ENCODE peak calls at places on chromosomes 12 and 14, in five cellular contexts. K, I, L, D and W are unnamed samples.

GRCh38 chr12:23909559-23909958 is 39.9 kb downstream of the SOX5 start:
- DNase-seq in I (no peak), L (no peak), D (no peak), K (no peak), W (no peak)

GRCh38 chr12:27970391-27970980 is 2.0 kb downstream of the PTHLH start:
- DNase-seq in I (no peak), D (no peak), L (no peak), K (no peak), W (no peak)

GRCh38 chr12:122867701-122868461 is 28.0 kb downstream of the VPS37B start:
- DNase-seq in L (no peak), K (no peak), D (peak), I (peak), W (peak)

GRCh38 chr14:69612759-69613145 is 1.4 kb downstream of the SUSD6 start:
- DNase-seq in D (no peak), K (no peak), I (no peak), L (no peak), W (no peak)

GRCh38 chr14:21825147-21825743 is 151.6 kb upstream of the OR4E1 start:
- DNase-seq in I (peak), L (no peak), D (peak), K (no peak), W (peak)

GRCh38 chr14:91297081-91297711 is 52.7 kb upstream of the GPR68 start:
- DNase-seq in D (no peak), K (no peak), I (no peak), L (no peak), W (no peak)

GRCh38 chr14:89299587-89299986 is 117.4 kb downstream of the FOXN3 start:
- DNase-seq in K (no peak), D (no peak), L (no peak), I (no peak), W (no peak)

GRCh38 chr12:47079894-47080724 is at the start of gene AMIGO2:
- DNase-seq in K (no peak), L (no peak), I (no peak), D (peak), W (peak)

GRCh38 chr12:108237272-108237671 is 101.8 kb downstream of the CMKLR1 start:
- DNase-seq in L (no peak), K (no peak), I (peak), D (peak), W (peak)

GRCh38 chr14:103699901-103700752 is 15.1 kb downstream of the XRCC3 start:
- DNase-seq in L (no peak), I (no peak), D (no peak), K (no peak), W (no peak)

GRCh38 chr14:33847066-33847465 is 103.8 kb downstream of the EGLN3 start:
- DNase-seq in K (no peak), L (no peak), I (no peak), D (no peak), W (no peak)

GRCh38 chr14:41606249-41607118 is at the start of gene LRFN5:
- DNase-seq in L (no peak), I (no peak), K (no peak), D (no peak), W (no peak)

GRCh38 chr12:122094735-122095561 is 16.4 kb downstream of the MLXIP start:
- DNase-seq in K (no peak), I (no peak), D (no peak), L (no peak), W (peak)

GRCh38 chr12:52798003-52798670 is 2.2 kb upstream of the KRT3 start:
- DNase-seq in I (no peak), K (no peak), D (peak), L (no peak), W (no peak)

GRCh38 chr12:81610955-81611889 is 147.9 kb downstream of the PPFIA2 start:
- DNase-seq in I (peak), K (no peak), L (no peak), D (no peak), W (peak)

GRCh38 chr14:104603623-104604401 is 760 bp downstream of the TMEM179 start:
- DNase-seq in L (no peak), I (no peak), K (no peak), D (no peak), W (no peak)

GRCh38 chr14:92553456-92553855 is 39.9 kb downstream of the RIN3 start:
- DNase-seq in D (no peak), L (no peak), K (no peak), I (no peak), W (peak)

GRCh38 chr14:53957739-53958138 is 1.1 kb upstream of the BMP4 start:
- DNase-seq in L (no peak), K (no peak), D (no peak), I (peak), W (no peak)

GRCh38 chr14:101323111-101323510 is 238.2 kb upstream of the DIO3 start:
- DNase-seq in D (no peak), L (no peak), I (no peak), K (no peak), W (no peak)

GRCh38 chr14:35355981-35356839 is 48.3 kb downstream of the NFKBIA start:
- DNase-seq in I (peak), L (no peak), K (no peak), D (peak), W (no peak)

GRCh38 chr12:69738351-69739286 is at the start of gene RAB3IP:
- DNase-seq in L (peak), D (peak), K (peak), I (peak), W (peak)

GRCh38 chr12:97276198-97276580 is 186.4 kb upstream of the RMST start:
- DNase-seq in K (no peak), D (no peak), I (no peak), L (no peak), W (no peak)

GRCh38 chr12:75705749-75706719 is 194.6 kb upstream of the KRR1 start:
- DNase-seq in L (no peak), D (peak), I (no peak), K (no peak), W (no peak)

GRCh38 chr12:58967551-58967950 is 47.2 kb upstream of the LRIG3 start:
- DNase-seq in I (no peak), K (no peak), L (no peak), D (no peak), W (no peak)

GRCh38 chr14:54446201-54446693 is 5.1 kb upstream of the CNIH1 start:
- DNase-seq in I (no peak), D (no peak), L (no peak), K (no peak), W (no peak)

GRCh38 chr12:110262442-110263388 is 18.3 kb upstream of the ATP2A2 start:
- DNase-seq in I (peak), K (no peak), D (peak), L (no peak), W (no peak)

GRCh38 chr12:30546121-30546520 is 149.5 kb downstream of the IPO8 start:
- DNase-seq in I (peak), D (no peak), L (no peak), K (no peak), W (peak)

GRCh38 chr14:74905595-74906142 is 17.4 kb downstream of the RPS6KL1 start:
- DNase-seq in I (peak), L (no peak), K (no peak), D (peak), W (peak)

GRCh38 chr14:32564591-32564990 is 235.5 kb downstream of the AKAP6 start:
- DNase-seq in D (no peak), L (no peak), K (no peak), I (no peak), W (no peak)

GRCh38 chr12:80195143-80195726 is 95.9 kb downstream of the OTOGL start:
- DNase-seq in L (no peak), I (peak), D (no peak), K (no peak), W (peak)

GRCh38 chr14:38074754-38075153 is 132.9 kb upstream of the SSTR1 start:
- DNase-seq in D (no peak), I (no peak), L (no peak), K (no peak), W (no peak)

GRCh38 chr12:48044396-48044795 is 40.1 kb upstream of the COL2A1 start:
- DNase-seq in L (no peak), I (no peak), K (no peak), D (no peak), W (no peak)

GRCh38 chr12:1246637-1247036 is 255.6 kb downstream of the ERC1 start:
- DNase-seq in L (no peak), I (no peak), K (no peak), D (no peak), W (no peak)

DNA sequence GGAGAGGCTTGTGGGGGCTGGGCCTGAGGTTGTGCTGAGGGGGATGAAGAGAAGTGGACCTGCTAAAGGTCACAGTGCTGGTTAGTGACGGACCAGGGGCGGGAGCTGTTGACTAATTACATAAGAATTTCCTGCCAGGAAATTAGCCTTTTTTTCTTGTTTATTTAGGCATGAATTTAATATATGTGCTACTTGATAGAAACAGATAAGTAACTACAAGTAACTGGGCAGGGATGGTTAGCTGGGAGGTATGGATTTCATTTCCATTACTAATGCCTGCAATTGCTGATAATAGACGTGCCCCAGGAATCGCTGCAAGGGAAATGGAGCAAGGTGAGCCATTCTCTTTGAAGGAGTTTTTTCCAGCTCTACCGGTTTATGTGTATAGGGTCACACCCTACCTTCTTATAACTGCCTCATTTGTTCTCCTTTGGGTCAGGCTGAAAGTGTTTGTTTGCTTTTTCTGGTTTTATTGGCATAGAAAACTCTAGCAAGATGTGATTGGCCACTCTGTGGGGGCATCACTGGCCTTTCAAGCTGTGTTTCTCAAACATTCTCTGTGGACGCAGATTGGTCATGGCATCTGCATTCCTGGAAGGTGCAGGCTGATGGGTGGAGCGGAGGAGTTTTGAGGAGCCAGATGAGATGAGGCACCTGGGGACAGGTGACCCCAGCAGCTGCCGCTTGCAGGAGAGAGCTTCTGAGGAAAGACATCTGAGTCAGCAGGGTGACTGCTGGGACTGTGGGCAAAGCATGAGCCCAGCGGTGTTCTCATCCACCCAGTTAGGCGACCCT is 19.0 kb upstream of the GPRC5A start:
- DNase-seq in K (no peak), L (no peak), D (no peak), I (peak), W (peak)
- TF ChIP-seq EP300 in K (no peak), L (no peak), D (no peak), I (no peak), W (peak)

DNA sequence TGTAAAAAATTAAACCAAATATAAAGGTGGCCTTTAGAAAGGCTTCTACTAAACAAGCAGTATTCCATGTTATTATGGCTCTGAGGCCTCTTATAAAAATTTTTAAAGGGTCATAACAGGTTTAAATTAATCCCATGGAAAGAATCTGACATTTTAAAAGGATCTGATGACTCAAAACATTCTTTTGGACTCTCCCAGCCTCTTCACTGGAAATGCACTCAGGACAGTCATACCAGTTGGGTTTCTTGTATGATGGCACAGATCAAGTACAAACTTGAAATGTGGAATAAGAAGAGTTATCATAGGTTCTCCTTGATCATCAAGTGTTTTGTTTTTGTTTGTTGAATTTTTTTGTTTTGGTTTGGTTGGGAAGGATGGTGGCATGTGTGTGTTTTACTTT is 50.8 kb downstream of the PPP2R5E start:
- DNase-seq in K (no peak), L (no peak), D (no peak), I (no peak), W (no peak)
- TF ChIP-seq KDM1A in K (no peak), L (no peak), D (no peak), I (no peak), W (no peak)

GRCh38 chr12:93107514-93107942 is 178.4 kb upstream of the EEA1 start:
- DNase-seq in K (no peak), D (no peak), I (no peak), L (no peak), W (no peak)

GRCh38 chr12:93107943-93108342 is 178.8 kb upstream of the EEA1 start:
- DNase-seq in D (no peak), I (no peak), L (no peak), K (no peak), W (no peak)

GRCh38 chr12:93108958-93109357 is 179.9 kb upstream of the EEA1 start:
- DNase-seq in L (no peak), I (no peak), K (no peak), D (no peak), W (no peak)

GRCh38 chr12:93111791-93112208 is 182.7 kb upstream of the EEA1 start:
- DNase-seq in L (no peak), D (no peak), I (no peak), K (no peak), W (no peak)

DNA sequence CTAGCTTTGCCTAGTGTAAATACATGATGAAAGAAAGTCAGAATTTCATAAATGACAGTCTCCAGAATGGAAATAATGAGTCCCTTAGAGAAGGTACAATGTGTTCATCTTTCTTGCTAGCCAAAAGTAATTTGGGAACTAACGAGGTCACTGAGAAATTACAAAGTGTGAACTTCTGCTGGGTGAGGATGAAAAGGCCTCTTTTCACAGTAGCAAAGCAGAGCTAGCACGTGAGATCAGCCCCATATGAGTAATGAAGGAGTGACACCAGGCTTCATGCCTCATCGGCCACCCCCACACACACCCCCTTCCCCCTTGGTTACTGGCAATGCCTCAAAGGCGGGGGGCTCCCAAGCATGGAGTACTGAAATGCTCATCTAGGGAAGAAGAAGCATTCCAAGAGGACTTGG is 180.7 kb upstream of the EEA1 start:
- DNase-seq in I (no peak), L (no peak), K (no peak), D (no peak), W (no peak)
- TF ChIP-seq EP300 in I (no peak), L (no peak), K (peak), D (no peak), W (no peak)

GRCh38 chr12:18141583-18141982 is 51.6 kb upstream of the RERGL start:
- DNase-seq in I (no peak), D (no peak), K (no peak), L (no peak), W (no peak)
- TF ChIP-seq KDM1A in I (no peak), D (no peak), K (no peak), L (no peak), W (no peak)

GRCh38 chr12:65168606-65169310 is 625 bp upstream of the LEMD3 start:
- DNase-seq in I (no peak), D (no peak), K (no peak), L (no peak), W (no peak)

GRCh38 chr12:65171870-65172269 is 2.5 kb downstream of the LEMD3 start:
- DNase-seq in I (no peak), D (no peak), K (no peak), L (no peak), W (no peak)

GRCh38 chr12:65170245-65170881 is 980 bp downstream of the LEMD3 start:
- DNase-seq in D (peak), L (peak), I (peak), K (no peak), W (peak)

GRCh38 chr12:65171073-65171472 is 1.7 kb downstream of the LEMD3 start:
- DNase-seq in I (no peak), K (no peak), L (no peak), D (no peak), W (no peak)

DNA sequence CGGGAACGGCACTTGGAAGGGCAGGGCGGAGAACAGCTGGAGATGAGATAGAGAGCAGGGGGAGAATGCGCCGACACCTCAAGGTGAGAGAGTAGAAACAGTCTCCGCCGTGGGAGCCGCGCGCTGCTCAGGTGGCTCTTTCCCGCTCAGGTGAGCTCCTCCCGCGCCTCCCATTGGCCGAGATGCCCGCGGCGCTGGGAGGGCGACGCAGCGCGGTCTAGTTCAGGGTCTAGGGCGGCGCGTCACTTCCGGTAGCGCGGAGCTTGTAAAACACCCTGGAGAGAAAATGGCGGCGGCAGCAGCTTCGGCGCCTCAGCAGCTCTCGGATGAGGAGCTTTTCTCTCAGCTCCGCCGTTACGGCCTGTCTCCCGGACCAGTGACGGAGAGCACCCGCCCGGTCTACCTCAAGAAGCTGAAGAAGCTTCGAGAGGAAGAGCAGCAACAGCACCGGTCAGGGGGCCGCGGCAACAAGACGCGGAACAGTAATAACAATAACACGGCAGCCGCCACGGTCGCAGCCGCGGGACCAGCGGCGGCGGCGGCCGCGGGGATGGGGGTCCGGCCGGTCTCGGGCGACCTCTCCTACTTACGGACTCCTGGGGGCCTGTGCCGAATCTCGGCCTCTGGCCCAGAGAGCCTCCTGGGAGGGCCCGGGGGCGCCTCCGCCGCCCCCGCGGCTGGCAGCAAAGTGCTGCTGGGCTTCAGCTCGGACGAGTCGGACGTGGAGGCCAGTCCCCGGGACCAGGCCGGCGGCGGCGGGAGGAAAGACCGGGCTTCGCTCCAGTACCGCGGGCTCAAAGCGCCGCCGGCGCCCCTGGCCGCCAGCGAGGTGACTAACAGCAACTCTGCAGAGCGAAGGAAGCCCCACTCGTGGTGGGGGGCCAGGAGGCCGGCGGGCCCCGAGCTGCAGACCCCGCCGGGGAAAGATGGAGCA is at the start of gene LEMD3:
- DNase-seq in I (peak), K (peak), L (peak), D (peak), W (peak)
- TF ChIP-seq EP300 in I (no peak), K (peak), L (peak), D (no peak), W (no peak)

GRCh38 chr12:54173066-54173726 is 15.6 kb downstream of the SMUG1 start:
- DNase-seq in L (no peak), K (no peak), I (no peak), D (no peak), W (no peak)

GRCh38 chr12:54169036-54169435 is 19.7 kb downstream of the SMUG1 start:
- DNase-seq in K (no peak), D (no peak), I (no peak), L (no peak), W (no peak)

GRCh38 chr12:54173906-54174471 is 14.8 kb downstream of the SMUG1 start:
- DNase-seq in I (no peak), D (no peak), K (no peak), L (no peak), W (no peak)

GRCh38 chr12:54175130-54175963 is 13.4 kb downstream of the SMUG1 start:
- DNase-seq in D (peak), K (no peak), L (no peak), I (no peak), W (no peak)

DNA sequence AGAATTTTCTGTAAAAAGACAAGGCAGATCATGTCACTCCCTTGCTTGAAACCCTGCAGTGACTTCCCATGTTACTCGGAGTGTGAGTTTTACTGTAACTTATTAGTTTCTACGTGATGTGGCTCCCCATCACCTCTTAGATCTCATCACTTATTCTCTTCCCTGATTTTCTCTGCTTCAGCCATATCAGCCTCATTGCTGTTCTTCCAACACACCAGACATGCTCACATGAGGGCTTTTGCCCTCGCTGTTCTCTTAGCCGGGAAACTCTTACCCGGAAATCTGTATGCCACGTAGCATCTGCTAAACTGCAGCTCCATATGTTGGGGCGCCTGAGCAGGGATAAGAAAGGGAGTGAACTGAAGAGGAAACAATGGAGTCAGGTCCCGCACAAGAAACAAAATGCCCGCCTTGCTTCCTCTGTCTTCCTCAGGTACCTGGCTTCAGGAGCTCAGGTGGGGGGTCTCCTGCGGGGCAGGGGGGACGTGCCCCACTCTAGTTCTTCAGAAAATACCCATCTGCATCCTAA is 16.6 kb downstream of the SMUG1 start:
- DNase-seq in K (no peak), D (no peak), L (no peak), I (no peak), W (no peak)
- TF ChIP-seq KDM1A in K (no peak), D (no peak), L (no peak), I (no peak), W (no peak)